ENCODE peak calls at places on chromosomes 2 and 18, in seven cellular contexts. One of them, this sample, is unnamed.

GRCh38 chr2:231673348-231673770 is 35.0 kb upstream of the PTMA start:
- DNase-seq in RKO: no peak
- DNase-seq in stimulated activated CD4-positive, alpha-beta T cell treated with anti-CD3 and anti-CD28 coated beads, Interleukin-2, amount 100 ng/mL, for 48 hours: no peak
- DNase-seq in amygdala: no peak
- DNase-seq in HTR-8/SVneo: peak; percentile 88
- DNase-seq in ELF-1: peak; percentile 93
- DNase-seq in activated gamma-delta T cell treated with Interleukin-2 at 50 U/mL for 16 hours: no peak
- DNase-seq in this sample: no peak

GRCh38 chr2:231614559-231615057 is 21.9 kb downstream of the TEX44 start:
- DNase-seq in amygdala: no peak
- DNase-seq in ELF-1: peak; percentile 70
- DNase-seq in activated gamma-delta T cell treated with Interleukin-2 at 50 U/mL for 16 hours: no peak
- DNase-seq in stimulated activated CD4-positive, alpha-beta T cell treated with anti-CD3 and anti-CD28 coated beads, Interleukin-2, amount 100 ng/mL, for 48 hours: no peak
- DNase-seq in HTR-8/SVneo: no peak
- DNase-seq in RKO: no peak
- DNase-seq in this sample: no peak

GRCh38 chr2:235244497-235245215 is 249.2 kb upstream of the AGAP1 start:
- DNase-seq in amygdala: no peak
- DNase-seq in activated gamma-delta T cell treated with Interleukin-2 at 50 U/mL for 16 hours: no peak
- DNase-seq in RKO: no peak
- DNase-seq in stimulated activated CD4-positive, alpha-beta T cell treated with anti-CD3 and anti-CD28 coated beads, Interleukin-2, amount 100 ng/mL, for 48 hours: no peak
- DNase-seq in ELF-1: no peak
- DNase-seq in HTR-8/SVneo: no peak
- DNase-seq in this sample: no peak

GRCh38 chr2:40758778-40759177 is 306.9 kb upstream of the SLC8A1 start:
- DNase-seq in activated gamma-delta T cell treated with Interleukin-2 at 50 U/mL for 16 hours: no peak
- DNase-seq in ELF-1: no peak
- DNase-seq in RKO: no peak
- DNase-seq in stimulated activated CD4-positive, alpha-beta T cell treated with anti-CD3 and anti-CD28 coated beads, Interleukin-2, amount 100 ng/mL, for 48 hours: no peak
- DNase-seq in amygdala: no peak
- DNase-seq in HTR-8/SVneo: no peak
- DNase-seq in this sample: no peak

GRCh38 chr2:84954329-84954728 is 16.6 kb upstream of the KCMF1 start:
- DNase-seq in amygdala: no peak
- DNase-seq in stimulated activated CD4-positive, alpha-beta T cell treated with anti-CD3 and anti-CD28 coated beads, Interleukin-2, amount 100 ng/mL, for 48 hours: no peak
- DNase-seq in RKO: no peak
- DNase-seq in ELF-1: no peak
- DNase-seq in HTR-8/SVneo: no peak
- DNase-seq in activated gamma-delta T cell treated with Interleukin-2 at 50 U/mL for 16 hours: no peak
- DNase-seq in this sample: no peak

GRCh38 chr2:168490015-168490874 is 34.2 kb downstream of the CERS6 start:
- DNase-seq in activated gamma-delta T cell treated with Interleukin-2 at 50 U/mL for 16 hours: peak; percentile 22
- DNase-seq in ELF-1: peak; percentile 26
- DNase-seq in amygdala: no peak
- DNase-seq in RKO: no peak
- DNase-seq in HTR-8/SVneo: no peak
- DNase-seq in stimulated activated CD4-positive, alpha-beta T cell treated with anti-CD3 and anti-CD28 coated beads, Interleukin-2, amount 100 ng/mL, for 48 hours: peak; percentile 29
- DNase-seq in this sample: peak; percentile 30

GRCh38 chr2:42328148-42328833 is 32.7 kb downstream of the COX7A2L start:
- DNase-seq in amygdala: no peak
- DNase-seq in HTR-8/SVneo: peak; percentile 29
- DNase-seq in activated gamma-delta T cell treated with Interleukin-2 at 50 U/mL for 16 hours: no peak
- DNase-seq in stimulated activated CD4-positive, alpha-beta T cell treated with anti-CD3 and anti-CD28 coated beads, Interleukin-2, amount 100 ng/mL, for 48 hours: no peak
- DNase-seq in RKO: peak; percentile 53
- DNase-seq in ELF-1: no peak
- DNase-seq in this sample: no peak

GRCh38 chr2:193966590-193966989 is 1690.4 kb upstream of the SLC39A10 start:
- DNase-seq in stimulated activated CD4-positive, alpha-beta T cell treated with anti-CD3 and anti-CD28 coated beads, Interleukin-2, amount 100 ng/mL, for 48 hours: no peak
- DNase-seq in RKO: peak; percentile 84
- DNase-seq in HTR-8/SVneo: peak; percentile 20
- DNase-seq in ELF-1: peak; percentile 10
- DNase-seq in activated gamma-delta T cell treated with Interleukin-2 at 50 U/mL for 16 hours: no peak
- DNase-seq in amygdala: no peak
- DNase-seq in this sample: no peak

GRCh38 chr2:8452296-8452695 is 229.6 kb upstream of the ID2 start:
- DNase-seq in RKO: no peak
- DNase-seq in activated gamma-delta T cell treated with Interleukin-2 at 50 U/mL for 16 hours: no peak
- DNase-seq in ELF-1: no peak
- DNase-seq in amygdala: no peak
- DNase-seq in HTR-8/SVneo: no peak
- DNase-seq in stimulated activated CD4-positive, alpha-beta T cell treated with anti-CD3 and anti-CD28 coated beads, Interleukin-2, amount 100 ng/mL, for 48 hours: no peak
- DNase-seq in this sample: no peak

GRCh38 chr2:113260930-113261329 is 17.8 kb downstream of the PAX8 start:
- DNase-seq in HTR-8/SVneo: no peak
- DNase-seq in activated gamma-delta T cell treated with Interleukin-2 at 50 U/mL for 16 hours: no peak
- DNase-seq in RKO: no peak
- DNase-seq in amygdala: no peak
- DNase-seq in ELF-1: no peak
- DNase-seq in stimulated activated CD4-positive, alpha-beta T cell treated with anti-CD3 and anti-CD28 coated beads, Interleukin-2, amount 100 ng/mL, for 48 hours: no peak
- DNase-seq in this sample: no peak

GRCh38 chr2:195038158-195038557 is 618.9 kb upstream of the SLC39A10 start:
- DNase-seq in RKO: no peak
- DNase-seq in activated gamma-delta T cell treated with Interleukin-2 at 50 U/mL for 16 hours: no peak
- DNase-seq in HTR-8/SVneo: no peak
- DNase-seq in ELF-1: no peak
- DNase-seq in stimulated activated CD4-positive, alpha-beta T cell treated with anti-CD3 and anti-CD28 coated beads, Interleukin-2, amount 100 ng/mL, for 48 hours: no peak
- DNase-seq in amygdala: no peak
- DNase-seq in this sample: no peak

GRCh38 chr18:7987284-7987976 is 420.3 kb downstream of the PTPRM start:
- DNase-seq in HTR-8/SVneo: no peak
- DNase-seq in RKO: no peak
- DNase-seq in ELF-1: no peak
- DNase-seq in amygdala: no peak
- DNase-seq in stimulated activated CD4-positive, alpha-beta T cell treated with anti-CD3 and anti-CD28 coated beads, Interleukin-2, amount 100 ng/mL, for 48 hours: no peak
- DNase-seq in activated gamma-delta T cell treated with Interleukin-2 at 50 U/mL for 16 hours: no peak
- DNase-seq in this sample: peak; percentile 2

GRCh38 chr2:51413726-51414125 is 381.8 kb upstream of the NRXN1 start:
- DNase-seq in RKO: no peak
- DNase-seq in activated gamma-delta T cell treated with Interleukin-2 at 50 U/mL for 16 hours: no peak
- DNase-seq in ELF-1: no peak
- DNase-seq in stimulated activated CD4-positive, alpha-beta T cell treated with anti-CD3 and anti-CD28 coated beads, Interleukin-2, amount 100 ng/mL, for 48 hours: no peak
- DNase-seq in amygdala: no peak
- DNase-seq in HTR-8/SVneo: no peak
- DNase-seq in this sample: no peak

GRCh38 chr2:147609301-147609700 is 235.5 kb upstream of the ACVR2A start:
- DNase-seq in ELF-1: no peak
- DNase-seq in RKO: no peak
- DNase-seq in amygdala: no peak
- DNase-seq in HTR-8/SVneo: no peak
- DNase-seq in stimulated activated CD4-positive, alpha-beta T cell treated with anti-CD3 and anti-CD28 coated beads, Interleukin-2, amount 100 ng/mL, for 48 hours: no peak
- DNase-seq in activated gamma-delta T cell treated with Interleukin-2 at 50 U/mL for 16 hours: no peak
- DNase-seq in this sample: no peak

GRCh38 chr2:211487746-211488145 is 931.3 kb downstream of the CPS1 start:
- DNase-seq in stimulated activated CD4-positive, alpha-beta T cell treated with anti-CD3 and anti-CD28 coated beads, Interleukin-2, amount 100 ng/mL, for 48 hours: no peak
- DNase-seq in ELF-1: no peak
- DNase-seq in RKO: no peak
- DNase-seq in HTR-8/SVneo: no peak
- DNase-seq in amygdala: no peak
- DNase-seq in activated gamma-delta T cell treated with Interleukin-2 at 50 U/mL for 16 hours: no peak
- DNase-seq in this sample: no peak

GRCh38 chr2:28717339-28717758 is 34.3 kb upstream of the PPP1CB start:
- DNase-seq in ELF-1: peak; percentile 44
- DNase-seq in amygdala: no peak
- DNase-seq in HTR-8/SVneo: peak; percentile 75
- DNase-seq in RKO: peak; percentile 70
- DNase-seq in stimulated activated CD4-positive, alpha-beta T cell treated with anti-CD3 and anti-CD28 coated beads, Interleukin-2, amount 100 ng/mL, for 48 hours: no peak
- DNase-seq in activated gamma-delta T cell treated with Interleukin-2 at 50 U/mL for 16 hours: no peak
- DNase-seq in this sample: peak; percentile 55

GRCh38 chr2:39494784-39495251 is 57.7 kb upstream of the MAP4K3 start:
- DNase-seq in HTR-8/SVneo: peak; percentile 90
- DNase-seq in activated gamma-delta T cell treated with Interleukin-2 at 50 U/mL for 16 hours: no peak
- DNase-seq in stimulated activated CD4-positive, alpha-beta T cell treated with anti-CD3 and anti-CD28 coated beads, Interleukin-2, amount 100 ng/mL, for 48 hours: no peak
- DNase-seq in ELF-1: peak; percentile 79
- DNase-seq in RKO: peak; percentile 53
- DNase-seq in amygdala: no peak
- DNase-seq in this sample: peak; percentile 83

GRCh38 chr2:235740821-235741220 is 247.0 kb downstream of the AGAP1 start:
- DNase-seq in activated gamma-delta T cell treated with Interleukin-2 at 50 U/mL for 16 hours: no peak
- DNase-seq in stimulated activated CD4-positive, alpha-beta T cell treated with anti-CD3 and anti-CD28 coated beads, Interleukin-2, amount 100 ng/mL, for 48 hours: no peak
- DNase-seq in amygdala: no peak
- DNase-seq in HTR-8/SVneo: peak; percentile 37
- DNase-seq in RKO: peak; percentile 17
- DNase-seq in ELF-1: peak; percentile 45
- DNase-seq in this sample: no peak

GRCh38 chr2:109290887-109291675 is 162.1 kb downstream of the SH3RF3 start:
- DNase-seq in ELF-1: no peak
- DNase-seq in amygdala: peak; percentile 15
- DNase-seq in RKO: no peak
- DNase-seq in activated gamma-delta T cell treated with Interleukin-2 at 50 U/mL for 16 hours: no peak
- DNase-seq in HTR-8/SVneo: no peak
- DNase-seq in stimulated activated CD4-positive, alpha-beta T cell treated with anti-CD3 and anti-CD28 coated beads, Interleukin-2, amount 100 ng/mL, for 48 hours: no peak
- DNase-seq in this sample: no peak

GRCh38 chr18:49697757-49698595 is 115.4 kb downstream of the ACAA2 start:
- DNase-seq in RKO: no peak
- DNase-seq in stimulated activated CD4-positive, alpha-beta T cell treated with anti-CD3 and anti-CD28 coated beads, Interleukin-2, amount 100 ng/mL, for 48 hours: no peak
- DNase-seq in amygdala: no peak
- DNase-seq in activated gamma-delta T cell treated with Interleukin-2 at 50 U/mL for 16 hours: no peak
- DNase-seq in ELF-1: peak; percentile 47
- DNase-seq in HTR-8/SVneo: no peak
- DNase-seq in this sample: no peak

GRCh38 chr2:212854116-212854515 is 297.3 kb downstream of the IKZF2 start:
- DNase-seq in ELF-1: no peak
- DNase-seq in amygdala: no peak
- DNase-seq in activated gamma-delta T cell treated with Interleukin-2 at 50 U/mL for 16 hours: no peak
- DNase-seq in RKO: no peak
- DNase-seq in HTR-8/SVneo: no peak
- DNase-seq in stimulated activated CD4-positive, alpha-beta T cell treated with anti-CD3 and anti-CD28 coated beads, Interleukin-2, amount 100 ng/mL, for 48 hours: no peak
- DNase-seq in this sample: no peak

GRCh38 chr2:42585779-42586178 is 17.3 kb downstream of the MTA3 start:
- DNase-seq in stimulated activated CD4-positive, alpha-beta T cell treated with anti-CD3 and anti-CD28 coated beads, Interleukin-2, amount 100 ng/mL, for 48 hours: no peak
- DNase-seq in ELF-1: no peak
- DNase-seq in RKO: no peak
- DNase-seq in HTR-8/SVneo: no peak
- DNase-seq in amygdala: no peak
- DNase-seq in activated gamma-delta T cell treated with Interleukin-2 at 50 U/mL for 16 hours: no peak
- DNase-seq in this sample: no peak

GRCh38 chr18:7586379-7586778 is 19.3 kb downstream of the PTPRM start:
- DNase-seq in ELF-1: no peak
- DNase-seq in activated gamma-delta T cell treated with Interleukin-2 at 50 U/mL for 16 hours: no peak
- DNase-seq in stimulated activated CD4-positive, alpha-beta T cell treated with anti-CD3 and anti-CD28 coated beads, Interleukin-2, amount 100 ng/mL, for 48 hours: no peak
- DNase-seq in RKO: no peak
- DNase-seq in amygdala: no peak
- DNase-seq in HTR-8/SVneo: no peak
- DNase-seq in this sample: no peak

GRCh38 chr18:5097116-5097703 is 99.8 kb downstream of the AKAIN1 start:
- DNase-seq in HTR-8/SVneo: no peak
- DNase-seq in activated gamma-delta T cell treated with Interleukin-2 at 50 U/mL for 16 hours: no peak
- DNase-seq in RKO: no peak
- DNase-seq in stimulated activated CD4-positive, alpha-beta T cell treated with anti-CD3 and anti-CD28 coated beads, Interleukin-2, amount 100 ng/mL, for 48 hours: no peak
- DNase-seq in amygdala: no peak
- DNase-seq in ELF-1: peak; percentile 24
- DNase-seq in this sample: no peak

GRCh38 chr18:77105680-77106079 is 26.9 kb downstream of the MBP start:
- DNase-seq in ELF-1: no peak
- DNase-seq in stimulated activated CD4-positive, alpha-beta T cell treated with anti-CD3 and anti-CD28 coated beads, Interleukin-2, amount 100 ng/mL, for 48 hours: no peak
- DNase-seq in HTR-8/SVneo: no peak
- DNase-seq in RKO: no peak
- DNase-seq in activated gamma-delta T cell treated with Interleukin-2 at 50 U/mL for 16 hours: no peak
- DNase-seq in amygdala: no peak
- DNase-seq in this sample: no peak

GRCh38 chr2:234913208-234913626 is 38.6 kb upstream of the SH3BP4 start:
- DNase-seq in amygdala: no peak
- DNase-seq in ELF-1: no peak
- DNase-seq in HTR-8/SVneo: no peak
- DNase-seq in activated gamma-delta T cell treated with Interleukin-2 at 50 U/mL for 16 hours: no peak
- DNase-seq in RKO: no peak
- DNase-seq in stimulated activated CD4-positive, alpha-beta T cell treated with anti-CD3 and anti-CD28 coated beads, Interleukin-2, amount 100 ng/mL, for 48 hours: no peak
- DNase-seq in this sample: no peak

GRCh38 chr2:225207026-225207425 is 164.8 kb upstream of the DOCK10 start:
- DNase-seq in stimulated activated CD4-positive, alpha-beta T cell treated with anti-CD3 and anti-CD28 coated beads, Interleukin-2, amount 100 ng/mL, for 48 hours: no peak
- DNase-seq in ELF-1: no peak
- DNase-seq in amygdala: no peak
- DNase-seq in activated gamma-delta T cell treated with Interleukin-2 at 50 U/mL for 16 hours: no peak
- DNase-seq in HTR-8/SVneo: no peak
- DNase-seq in RKO: no peak
- DNase-seq in this sample: no peak

GRCh38 chr2:191625016-191625415 is 52.9 kb upstream of the NABP1 start:
- DNase-seq in HTR-8/SVneo: no peak
- DNase-seq in amygdala: no peak
- DNase-seq in stimulated activated CD4-positive, alpha-beta T cell treated with anti-CD3 and anti-CD28 coated beads, Interleukin-2, amount 100 ng/mL, for 48 hours: no peak
- DNase-seq in activated gamma-delta T cell treated with Interleukin-2 at 50 U/mL for 16 hours: peak; percentile 28
- DNase-seq in ELF-1: no peak
- DNase-seq in RKO: peak; percentile 79
- DNase-seq in this sample: no peak

GRCh38 chr2:165576409-165576808 is 106.9 kb downstream of the CSRNP3 start:
- DNase-seq in amygdala: no peak
- DNase-seq in activated gamma-delta T cell treated with Interleukin-2 at 50 U/mL for 16 hours: no peak
- DNase-seq in ELF-1: no peak
- DNase-seq in HTR-8/SVneo: no peak
- DNase-seq in stimulated activated CD4-positive, alpha-beta T cell treated with anti-CD3 and anti-CD28 coated beads, Interleukin-2, amount 100 ng/mL, for 48 hours: no peak
- DNase-seq in RKO: no peak
- DNase-seq in this sample: no peak

GRCh38 chr2:171348056-171348455 is 85.7 kb downstream of the METTL8 start:
- DNase-seq in amygdala: no peak
- DNase-seq in ELF-1: no peak
- DNase-seq in RKO: no peak
- DNase-seq in HTR-8/SVneo: no peak
- DNase-seq in stimulated activated CD4-positive, alpha-beta T cell treated with anti-CD3 and anti-CD28 coated beads, Interleukin-2, amount 100 ng/mL, for 48 hours: no peak
- DNase-seq in activated gamma-delta T cell treated with Interleukin-2 at 50 U/mL for 16 hours: no peak
- DNase-seq in this sample: no peak

This sample was measured in HFF-Myc.